ENCODE peak calls at places on chromosomes 3 and 15, in four cellular contexts. One of them, this sample, is unnamed.

GRCh38 chr15:85289677-85290365 is 90.6 kb upstream of the AKAP13 start:
- DNase-seq in upper lobe of right lung: no peak
- DNase-seq in neural progenitor cell: peak; percentile 54
- DNase-seq in transverse colon: peak; percentile 40
- DNase-seq in this sample: peak; percentile 84

GRCh38 chr3:112628038-112628437 is 12.9 kb downstream of the CCDC80 start:
- DNase-seq in neural progenitor cell: no peak
- DNase-seq in upper lobe of right lung: no peak
- DNase-seq in transverse colon: no peak
- DNase-seq in this sample: no peak

GRCh38 chr3:52190294-52190841 is 7.6 kb upstream of the ALAS1 start:
- DNase-seq in neural progenitor cell: no peak
- DNase-seq in upper lobe of right lung: no peak
- DNase-seq in transverse colon: no peak
- DNase-seq in this sample: no peak

GRCh38 chr3:22886394-22886793 is 316.7 kb upstream of the UBE2E2 start:
- DNase-seq in neural progenitor cell: no peak
- DNase-seq in upper lobe of right lung: no peak
- DNase-seq in transverse colon: no peak
- DNase-seq in this sample: no peak

GRCh38 chr3:141530133-141530768 is 43.4 kb downstream of the RASA2 start:
- DNase-seq in neural progenitor cell: no peak
- DNase-seq in upper lobe of right lung: no peak
- DNase-seq in transverse colon: no peak
- DNase-seq in this sample: no peak

GRCh38 chr15:89175617-89176191 is 45.7 kb downstream of the RLBP1 start:
- DNase-seq in upper lobe of right lung: no peak
- DNase-seq in transverse colon: no peak
- DNase-seq in neural progenitor cell: no peak
- DNase-seq in this sample: peak; percentile 24

GRCh38 chr3:5092018-5092417 is 30.1 kb upstream of the ARL8B start:
- DNase-seq in neural progenitor cell: no peak
- DNase-seq in transverse colon: no peak
- DNase-seq in upper lobe of right lung: no peak
- DNase-seq in this sample: no peak

GRCh38 chr15:39598958-39599845 is 18.3 kb downstream of the THBS1 start:
- DNase-seq in neural progenitor cell: no peak
- DNase-seq in transverse colon: no peak
- DNase-seq in upper lobe of right lung: no peak
- DNase-seq in this sample: no peak

GRCh38 chr15:90002428-90002844 is 1.3 kb downstream of the ZNF710 start:
- DNase-seq in neural progenitor cell: peak; percentile 70
- DNase-seq in upper lobe of right lung: peak; percentile 78
- DNase-seq in transverse colon: peak; percentile 62
- DNase-seq in this sample: peak; percentile 36

GRCh38 chr3:49673715-49674490 is at the start of gene APEH:
- DNase-seq in transverse colon: peak; percentile 98
- DNase-seq in upper lobe of right lung: peak; percentile 99
- DNase-seq in neural progenitor cell: peak; percentile 99
- DNase-seq in this sample: peak; percentile 99

GRCh38 chr15:65249641-65250040 is 37.0 kb downstream of the PARP16 start:
- DNase-seq in transverse colon: no peak
- DNase-seq in neural progenitor cell: no peak
- DNase-seq in upper lobe of right lung: no peak
- DNase-seq in this sample: no peak

GRCh38 chr3:106256249-106256957 is 387.6 kb upstream of the CBLB start:
- DNase-seq in upper lobe of right lung: no peak
- DNase-seq in transverse colon: no peak
- DNase-seq in neural progenitor cell: no peak
- DNase-seq in this sample: no peak

GRCh38 chr3:197029511-197030167 is at the start of gene MELTF:
- DNase-seq in transverse colon: peak; percentile 72
- DNase-seq in upper lobe of right lung: peak; percentile 84
- DNase-seq in neural progenitor cell: peak; percentile 88
- DNase-seq in this sample: peak; percentile 58

GRCh38 chr3:197026481-197026866 is 3.1 kb downstream of the MELTF start:
- DNase-seq in upper lobe of right lung: no peak
- DNase-seq in neural progenitor cell: no peak
- DNase-seq in transverse colon: no peak
- DNase-seq in this sample: no peak

GRCh38 chr3:197027151-197027895 is 2.3 kb downstream of the MELTF start:
- DNase-seq in upper lobe of right lung: no peak
- DNase-seq in neural progenitor cell: no peak
- DNase-seq in transverse colon: no peak
- DNase-seq in this sample: no peak

GRCh38 chr3:197028711-197029510 is 706 bp downstream of the MELTF start:
- DNase-seq in transverse colon: peak; percentile 24
- DNase-seq in neural progenitor cell: peak; percentile 35
- DNase-seq in upper lobe of right lung: peak; percentile 66
- DNase-seq in this sample: no peak

GRCh38 chr3:197027896-197028710 is 1.5 kb downstream of the MELTF start:
- DNase-seq in transverse colon: no peak
- DNase-seq in neural progenitor cell: no peak
- DNase-seq in upper lobe of right lung: no peak
- DNase-seq in this sample: no peak
- H3K4me3 ChIP-seq in transverse colon: no peak overlapping the region
- H3K4me3 ChIP-seq in neural progenitor cell: peak overlapping the region; percentile 75
- H3K4me3 ChIP-seq in upper lobe of right lung: no peak overlapping the region
- H3K4me3 ChIP-seq in this sample: no peak overlapping the region

DNA sequence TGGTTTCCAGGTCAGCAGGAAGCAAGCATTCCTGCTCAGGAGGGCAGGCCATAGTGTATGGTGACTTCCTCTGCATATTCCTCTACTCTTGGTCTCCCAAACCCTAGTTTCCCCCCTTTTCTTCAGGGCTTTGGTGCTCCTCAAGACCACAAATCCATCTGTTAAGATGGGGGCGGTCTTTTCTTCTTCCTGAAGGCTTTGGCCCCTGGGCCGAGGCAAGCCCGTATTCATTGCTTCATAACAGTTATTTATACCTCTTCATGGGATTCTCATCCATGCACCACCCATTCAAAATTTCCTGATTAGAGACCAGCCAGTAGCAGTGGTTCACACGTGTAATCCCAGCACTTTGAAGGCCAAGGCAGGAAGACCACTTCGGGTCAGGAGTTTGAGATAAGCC is 62.1 kb upstream of the IL12A start:
- DNase-seq in upper lobe of right lung: no peak
- DNase-seq in transverse colon: no peak
- DNase-seq in neural progenitor cell: no peak
- DNase-seq in this sample: no peak
- H3K27ac ChIP-seq in upper lobe of right lung: no peak overlapping the region
- H3K27ac ChIP-seq in transverse colon: no peak overlapping the region
- H3K27ac ChIP-seq in neural progenitor cell: no peak overlapping the region
- H3K27ac ChIP-seq in this sample: no peak overlapping the region

GRCh38 chr15:66251790-66252355 is 1.7 kb downstream of the MEGF11 start:
- DNase-seq in neural progenitor cell: peak; percentile 65
- DNase-seq in upper lobe of right lung: no peak
- DNase-seq in transverse colon: no peak
- DNase-seq in this sample: no peak
- H3K4me3 ChIP-seq in neural progenitor cell: peak overlapping the region; percentile 75
- H3K4me3 ChIP-seq in upper lobe of right lung: peak overlapping the region; percentile 51
- H3K4me3 ChIP-seq in transverse colon: peak overlapping the region; percentile 33
- H3K4me3 ChIP-seq in this sample: peak overlapping the region; percentile 69

GRCh38 chr3:123624302-123624701 is 39.4 kb upstream of the HACD2 start:
- DNase-seq in neural progenitor cell: no peak
- DNase-seq in transverse colon: no peak
- DNase-seq in upper lobe of right lung: no peak
- DNase-seq in this sample: no peak
- H3K27ac ChIP-seq in neural progenitor cell: no peak overlapping the region
- H3K27ac ChIP-seq in transverse colon: no peak overlapping the region
- H3K27ac ChIP-seq in upper lobe of right lung: no peak overlapping the region
- H3K27ac ChIP-seq in this sample: no peak overlapping the region